ENCODE peak calls at places on chromosomes 5 and 9, in four cellular contexts. C, A, Y and G are unnamed samples.

GRCh38 chr9:126411225-126411947 is 84.8 kb downstream of the MVB12B start:
- DNase-seq in Y (no peak), A (peak), C (no peak), G (peak)

GRCh38 chr9:84970432-84970831 is 300.9 kb downstream of the NTRK2 start:
- DNase-seq in A (no peak), Y (no peak), C (no peak), G (no peak)

GRCh38 chr9:104557179-104557634 is 11.8 kb upstream of the OR13C8 start:
- DNase-seq in A (no peak), Y (no peak), C (no peak), G (no peak)

GRCh38 chr5:149282966-149283332 is 11.3 kb downstream of the AFAP1L1 start:
- DNase-seq in Y (no peak), C (no peak), A (no peak), G (no peak)

GRCh38 chr5:121378559-121379359 is 472.9 kb upstream of the FTMT start:
- DNase-seq in Y (no peak), A (no peak), C (no peak), G (no peak)

GRCh38 chr5:73558950-73559349 is 6.5 kb downstream of the ANKRA2 start:
- DNase-seq in A (no peak), C (no peak), Y (no peak), G (no peak)

GRCh38 chr5:143562935-143563334 is 159.4 kb upstream of the NR3C1 start:
- DNase-seq in A (no peak), Y (no peak), C (peak), G (no peak)

GRCh38 chr5:69484891-69485290 is 7.7 kb upstream of the OCLN start:
- DNase-seq in Y (no peak), A (no peak), C (peak), G (no peak)

GRCh38 chr9:113599647-113600476 is 136.3 kb downstream of the RGS3 start:
- DNase-seq in C (peak), Y (no peak), A (no peak), G (no peak)

GRCh38 chr5:94288937-94289336 is 329.5 kb downstream of the KIAA0825 start:
- DNase-seq in Y (no peak), A (no peak), C (peak), G (no peak)

GRCh38 chr9:16138961-16139441 is 586.2 kb downstream of the CCDC171 start:
- DNase-seq in A (no peak), Y (no peak), C (peak), G (no peak)

GRCh38 chr9:68704804-68705635 is at the start of gene PIP5K1B:
- DNase-seq in A (no peak), C (peak), Y (no peak), G (peak)

GRCh38 chr5:108003178-108003577 is 332.4 kb upstream of the EFNA5 start:
- DNase-seq in Y (no peak), C (peak), A (no peak), G (peak)